ENCODE peak calls at places on chromosomes 1 and 21, in eight cellular contexts. A is sigmoid colon, B is IMR-90, K is heart left ventricle, O is thyroid gland, Q is ovary, C is esophagus squamous epithelium, U is tibial nerve. H is an unnamed sample.

GRCh38 chr1:232897949-232898465 is 52.4 kb upstream of the NTPCR start:
- DNase-seq in O (no peak), U (no peak), A (no peak), C (no peak), K (no peak), B (no peak), Q (no peak), H (no peak)

GRCh38 chr1:73980324-73981040 is 217.5 kb downstream of the LRRIQ3 start:
- DNase-seq in U (no peak), A (no peak), K (no peak), O (no peak), B (no peak), C (no peak), Q (no peak), H (no peak)

GRCh38 chr21:35400233-35400939 is 351.3 kb upstream of the RUNX1 start:
- DNase-seq in K (no peak), Q (no peak), C (no peak), U (no peak), O (no peak), A (no peak), B (peak; percentile 67), H (peak; percentile 48)

GRCh38 chr1:94540440-94541174 is 952 bp downstream of the F3 start:
- DNase-seq in C (no peak), O (peak; percentile 20), Q (no peak), B (no peak), A (no peak), K (no peak), U (no peak), H (no peak)

GRCh38 chr1:207073906-207074820 is 14.5 kb upstream of the C4BPB start:
- DNase-seq in Q (no peak), U (no peak), A (no peak), O (no peak), C (no peak), K (no peak), B (peak; percentile 7), H (no peak)

GRCh38 chr1:19682901-19683300 is 18.2 kb downstream of the HTR6 start:
- DNase-seq in Q (no peak), O (no peak), K (no peak), U (no peak), A (no peak), C (no peak), B (no peak), H (no peak)

GRCh38 chr1:202281316-202282016 is 60.3 kb downstream of the UBE2T start:
- DNase-seq in U (no peak), Q (no peak), C (no peak), A (no peak), K (no peak), B (peak; percentile 81), O (no peak), H (no peak)

GRCh38 chr1:214009613-214010550 is 22.1 kb downstream of the PROX1 start:
- DNase-seq in A (no peak), O (no peak), K (no peak), B (no peak), C (no peak), U (no peak), Q (no peak), H (no peak)

GRCh38 chr1:100959502-100960060 is 63.7 kb downstream of the SLC30A7 start:
- DNase-seq in C (no peak), A (no peak), K (no peak), O (no peak), U (no peak), Q (no peak), B (peak; percentile 46), H (no peak)

GRCh38 chr1:156698995-156699394 is 6.4 kb downstream of the CRABP2 start:
- DNase-seq in O (no peak), C (no peak), Q (no peak), K (no peak), U (no peak), A (no peak), B (no peak), H (no peak)
- H3K27me3 ChIP-seq in O (no peaks in the 10 kb centered on the region), C (no peaks in the 10 kb centered on the region), Q (no peaks in the 10 kb centered on the region), K (peaks cover 12% of the 10 kb centered on the region), U (no peaks in the 10 kb centered on the region), A (no peaks in the 10 kb centered on the region), B (peaks cover 2% of the 10 kb centered on the region), H (no peaks in the 10 kb centered on the region)

GRCh38 chr1:179141592-179142244 is 59.8 kb downstream of the TOR3A start:
- DNase-seq in Q (no peak), B (peak; percentile 88), U (no peak), A (no peak), O (no peak), C (no peak), K (no peak), H (no peak)
- TF ChIP-seq POLR2A in Q (no peak), B (peak; percentile 28), U (no peak), A (no peak), O (no peak), C (no peak), K (no peak), H (no peak)

GRCh38 chr1:220889848-220890287 is 10.6 kb downstream of the HLX start:
- DNase-seq in B (no peak), A (no peak), Q (no peak), U (no peak), C (no peak), O (no peak), K (no peak), H (no peak)

GRCh38 chr1:220890582-220890981 is 11.3 kb downstream of the HLX start:
- DNase-seq in K (no peak), O (no peak), B (no peak), A (no peak), C (no peak), Q (no peak), U (no peak), H (no peak)

GRCh38 chr1:220887868-220888664 is 8.8 kb downstream of the HLX start:
- DNase-seq in U (no peak), K (no peak), A (no peak), B (no peak), Q (no peak), O (no peak), C (no peak), H (no peak)

GRCh38 chr1:220888665-220888986 is 9.4 kb downstream of the HLX start:
- DNase-seq in O (no peak), U (no peak), B (no peak), A (no peak), Q (no peak), C (no peak), K (no peak), H (no peak)

DNA sequence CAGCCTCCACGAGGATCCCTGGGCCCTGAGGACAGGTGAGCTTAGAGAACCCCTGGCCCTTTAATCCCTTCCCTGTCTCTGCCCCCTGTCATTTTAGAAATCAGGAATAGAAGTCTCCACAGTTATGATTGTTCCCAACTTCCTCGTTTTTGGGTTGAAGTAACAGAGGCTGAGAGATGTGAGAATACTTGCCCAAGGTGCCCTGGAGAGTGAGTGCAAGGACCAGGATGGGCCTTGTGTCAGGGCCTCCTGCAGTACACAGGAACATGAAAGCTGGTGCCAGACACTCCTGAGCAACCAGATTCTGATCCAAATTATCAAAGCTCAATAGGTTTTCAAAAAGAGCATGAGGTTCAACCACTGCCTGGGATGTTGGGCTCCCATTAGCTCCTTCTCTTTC is 10.1 kb downstream of the HLX start:
- DNase-seq in C (no peak), A (no peak), B (no peak), U (no peak), O (no peak), Q (no peak), K (no peak), H (no peak)
- H3K27me3 ChIP-seq in C (peaks cover 34% of the 10 kb centered on the region), A (no peaks in the 10 kb centered on the region), B (peaks cover 33% of the 10 kb centered on the region), U (no peaks in the 10 kb centered on the region), O (peaks cover 41% of the 10 kb centered on the region), Q (peaks cover 7% of the 10 kb centered on the region), K (peaks cover 39% of the 10 kb centered on the region), H (peaks cover 16% of the 10 kb centered on the region)

DNA sequence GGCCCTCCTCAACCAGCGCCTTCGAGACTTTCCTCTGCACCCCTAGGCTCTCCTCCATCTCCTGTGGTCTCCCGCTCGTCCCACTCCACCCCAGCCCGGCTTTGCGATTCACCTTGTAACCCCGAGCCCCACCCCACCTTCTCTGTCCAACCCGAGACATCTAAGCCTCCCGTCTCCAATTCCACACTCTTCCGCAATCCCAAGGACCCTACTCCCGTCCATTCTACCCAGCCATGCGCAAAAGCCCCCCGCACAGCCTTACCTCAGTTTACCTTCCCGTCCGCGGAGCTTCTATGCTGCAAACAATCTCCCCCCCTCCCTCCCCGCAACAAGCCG is 174 bp downstream of the SH3BP5L start:
- DNase-seq in Q (no peak), A (peak; percentile 75), O (no peak), B (no peak), U (no peak), C (no peak), K (no peak), H (no peak)
- TF ChIP-seq POLR2A in Q (peak; percentile 25), A (peak; percentile 49), O (no peak), B (peak; percentile 75), U (peak; percentile 40), C (peak; percentile 29), K (peak; percentile 28), H (no peak)

DNA sequence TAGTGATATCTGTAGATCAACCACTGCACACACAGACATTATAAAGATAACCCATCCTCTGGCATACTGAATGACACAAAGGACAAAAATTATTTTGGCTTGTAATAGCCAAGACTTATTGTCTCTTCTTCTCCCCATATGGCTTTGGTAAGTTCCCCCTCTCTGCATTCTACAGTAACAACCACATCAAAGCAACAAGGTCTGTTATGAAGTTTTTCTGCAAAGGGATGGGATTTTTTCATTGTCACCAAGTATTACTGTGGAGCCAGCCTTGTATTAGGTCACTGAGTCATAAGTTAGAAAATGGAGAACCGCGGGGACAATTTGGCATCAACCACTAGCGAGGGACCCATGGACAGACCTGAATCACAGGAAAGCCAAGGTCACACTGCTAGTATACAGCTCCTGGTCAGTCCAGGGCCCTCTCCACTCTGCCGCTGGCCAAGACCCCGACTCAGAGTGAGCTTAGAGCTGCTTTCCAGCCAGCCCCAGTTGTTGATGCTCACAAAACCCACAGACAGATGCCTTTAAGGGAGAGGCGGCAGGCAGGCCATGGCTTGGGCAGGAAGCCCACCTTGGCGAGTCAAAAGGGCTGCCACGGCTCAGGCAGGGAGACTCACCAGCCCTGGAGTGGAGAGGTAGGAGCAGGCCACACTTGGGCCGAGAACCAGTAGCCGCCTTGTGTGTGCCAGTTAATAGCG is 6.0 kb downstream of the PABPC4 start:
- DNase-seq in A (no peak), U (no peak), C (no peak), O (no peak), B (no peak), K (no peak), Q (no peak), H (no peak)
- H3K27me3 ChIP-seq in A (no peaks in the 10 kb centered on the region), U (no peaks in the 10 kb centered on the region), C (no peaks in the 10 kb centered on the region), O (no peaks in the 10 kb centered on the region), B (no peaks in the 10 kb centered on the region), K (no peaks in the 10 kb centered on the region), Q (no peaks in the 10 kb centered on the region), H (no peaks in the 10 kb centered on the region)